ENCODE peak calls at places on chromosome 18, in four cellular contexts. N is HCT116, P is GM12878, W is SK-N-SH. M is an unnamed sample.

GRCh38 chr18:58350526-58350925 is 278.4 kb downstream of the ALPK2 start:
- DNase-seq in N (no peak), W (no peak), P (no peak), M (no peak)

GRCh38 chr18:24112874-24113615 is 25.8 kb upstream of the CABYR start:
- DNase-seq in N (peak; percentile 90), W (no peak), P (no peak), M (no peak)

GRCh38 chr18:45370190-45371010 is 244.9 kb upstream of the SLC14A2 start:
- DNase-seq in W (no peak), P (no peak), N (no peak), M (peak; percentile 5)

GRCh38 chr18:36169938-36170337 is 17.4 kb upstream of the MOCOS start:
- DNase-seq in N (no peak), W (no peak), P (no peak), M (no peak)

GRCh38 chr18:8831531-8831930 is 126.2 kb downstream of the MTCL1 start:
- DNase-seq in N (no peak), W (no peak), P (no peak), M (no peak)

GRCh38 chr18:74175658-74176057 is 27.3 kb downstream of the TIMM21 start:
- DNase-seq in N (no peak), P (no peak), W (no peak), M (no peak)

GRCh38 chr18:45059695-45060094 is 379.0 kb downstream of the SETBP1 start:
- DNase-seq in W (no peak), P (no peak), N (no peak), M (no peak)

GRCh38 chr18:74456409-74457042 is 582 bp downstream of the DIPK1C start:
- DNase-seq in W (no peak), N (no peak), P (no peak), M (peak; percentile 54)

GRCh38 chr18:24987271-24987932 is 364.6 kb downstream of the ZNF521 start:
- DNase-seq in N (no peak), W (peak; percentile 6), P (no peak), M (peak; percentile 51)

GRCh38 chr18:26714739-26715138 is 150.8 kb downstream of the AQP4 start:
- DNase-seq in P (no peak), W (no peak), N (no peak), M (no peak)

GRCh38 chr18:35728676-35729075 is 147.1 kb downstream of the GALNT1 start:
- DNase-seq in W (no peak), N (no peak), P (no peak), M (no peak)

GRCh38 chr18:31563778-31564177 is 27.9 kb upstream of the TTR start:
- DNase-seq in P (no peak), W (peak; percentile 15), N (no peak), M (no peak)

GRCh38 chr18:50460062-50460461 is 85.2 kb downstream of the SKA1 start:
- DNase-seq in N (no peak), W (no peak), P (no peak), M (no peak)

GRCh38 chr18:13437034-13437433 is 218.5 kb downstream of the LDLRAD4 start:
- DNase-seq in N (no peak), P (no peak), W (no peak), M (no peak)

GRCh38 chr18:67144342-67144741 is 372.2 kb downstream of the DSEL start:
- DNase-seq in N (no peak), P (no peak), W (no peak), M (no peak)

GRCh38 chr18:47682876-47683275 is 247.6 kb downstream of the SMAD2 start:
- DNase-seq in W (no peak), P (no peak), N (no peak), M (no peak)

GRCh38 chr18:21264651-21265050 is 22.6 kb downstream of the GREB1L start:
- DNase-seq in N (no peak), P (no peak), W (no peak), M (peak; percentile 60)

GRCh38 chr18:4450065-4450676 is 4.9 kb downstream of the DLGAP1 start:
- DNase-seq in N (no peak), W (no peak), P (no peak), M (no peak)

GRCh38 chr18:37564796-37565137 is 831 bp downstream of the CELF4 start:
- DNase-seq in P (no peak), W (peak; percentile 52), N (no peak), M (peak; percentile 95)

GRCh38 chr18:13136689-13137040 is 81.9 kb upstream of the LDLRAD4 start:
- DNase-seq in N (no peak), P (no peak), W (peak; percentile 82), M (peak; percentile 70)

GRCh38 chr18:45688834-45689233 is 35.1 kb upstream of the SLC14A1 start:
- DNase-seq in P (no peak), N (no peak), W (no peak), M (no peak)

GRCh38 chr18:64273724-64274123 is 124.8 kb upstream of the LINC00305 start:
- DNase-seq in P (no peak), W (no peak), N (no peak), M (peak; percentile 75)

GRCh38 chr18:76430636-76431035 is 64.4 kb downstream of the ZNF516 start:
- DNase-seq in W (no peak), P (no peak), N (no peak), M (no peak)

GRCh38 chr18:45402485-45403056 is 212.7 kb upstream of the SLC14A2 start:
- DNase-seq in P (no peak), W (no peak), N (no peak), M (no peak)

GRCh38 chr18:73043231-73044000 is 175.6 kb upstream of the NETO1 start:
- DNase-seq in N (no peak), P (no peak), W (no peak), M (no peak)

GRCh38 chr18:41391616-41392610 is 563.1 kb upstream of the PIK3C3 start:
- DNase-seq in P (no peak), N (no peak), W (peak; percentile 72), M (peak; percentile 91)

GRCh38 chr18:24368749-24369148 is 28.9 kb downstream of the OSBPL1A start:
- DNase-seq in N (no peak), P (no peak), W (no peak), M (no peak)

GRCh38 chr18:48454146-48454796 is 45.1 kb upstream of the ZBTB7C start:
- DNase-seq in W (no peak), N (no peak), P (no peak), M (no peak)

GRCh38 chr18:8812631-8813030 is 107.3 kb downstream of the MTCL1 start:
- DNase-seq in P (no peak), W (no peak), N (no peak), M (no peak)

GRCh38 chr18:22609642-22610041 is 191.9 kb upstream of the CTAGE1 start:
- DNase-seq in W (no peak), N (no peak), P (no peak), M (peak; percentile 45)

GRCh38 chr18:70337139-70337972 is 48.5 kb downstream of the SOCS6 start:
- DNase-seq in W (no peak), N (peak; percentile 89), P (no peak), M (peak; percentile 43)

GRCh38 chr18:48153641-48154481 is 223.4 kb upstream of the SMAD2 start:
- DNase-seq in N (no peak), P (no peak), W (no peak), M (no peak)

GRCh38 chr18:1133541-1133940 is 228.9 kb downstream of the ADCYAP1 start:
- DNase-seq in W (no peak), N (no peak), P (no peak), M (peak; percentile 19)
- TF ChIP-seq REST in W (no peak), N (no peak), P (no peak), M (no peak)

DNA sequence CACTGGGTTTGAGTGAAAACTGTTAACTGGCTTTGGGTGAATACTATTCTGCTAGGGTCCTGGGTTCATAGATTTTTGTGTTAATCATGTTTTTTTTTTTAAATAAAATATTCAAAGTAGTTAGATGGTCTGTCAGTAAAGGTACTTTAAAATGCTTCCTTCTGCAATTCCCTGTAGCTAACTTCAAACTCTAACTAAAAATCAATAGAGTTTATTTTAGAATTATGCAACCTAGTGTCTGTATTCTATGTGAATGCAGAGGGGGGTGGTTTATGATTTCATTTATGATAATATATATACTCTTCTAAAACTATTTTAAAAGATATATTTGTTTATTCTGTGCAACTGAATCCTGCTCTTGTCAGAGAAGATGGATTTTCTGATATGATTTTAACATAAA is 27.9 kb downstream of the STARD6 start:
- DNase-seq in N (no peak), P (no peak), W (no peak), M (no peak)
- TF ChIP-seq POLR2AphosphoS5 in N (no peak), P (no peak), W (no peak), M (no peak)

GRCh38 chr18:272650-273049 is 4.8 kb upstream of the THOC1 start:
- DNase-seq in W (no peak), N (no peak), P (no peak), M (no peak)

GRCh38 chr18:269480-270090 is 1.7 kb upstream of the THOC1 start:
- DNase-seq in W (no peak), P (no peak), N (no peak), M (peak; percentile 36)

GRCh38 chr18:267380-267687 is 513 bp downstream of the THOC1 start:
- DNase-seq in N (no peak), P (no peak), W (no peak), M (peak; percentile 72)

GRCh38 chr18:273525-273924 is 5.7 kb upstream of the THOC1 start:
- DNase-seq in N (no peak), W (no peak), P (no peak), M (no peak)

DNA sequence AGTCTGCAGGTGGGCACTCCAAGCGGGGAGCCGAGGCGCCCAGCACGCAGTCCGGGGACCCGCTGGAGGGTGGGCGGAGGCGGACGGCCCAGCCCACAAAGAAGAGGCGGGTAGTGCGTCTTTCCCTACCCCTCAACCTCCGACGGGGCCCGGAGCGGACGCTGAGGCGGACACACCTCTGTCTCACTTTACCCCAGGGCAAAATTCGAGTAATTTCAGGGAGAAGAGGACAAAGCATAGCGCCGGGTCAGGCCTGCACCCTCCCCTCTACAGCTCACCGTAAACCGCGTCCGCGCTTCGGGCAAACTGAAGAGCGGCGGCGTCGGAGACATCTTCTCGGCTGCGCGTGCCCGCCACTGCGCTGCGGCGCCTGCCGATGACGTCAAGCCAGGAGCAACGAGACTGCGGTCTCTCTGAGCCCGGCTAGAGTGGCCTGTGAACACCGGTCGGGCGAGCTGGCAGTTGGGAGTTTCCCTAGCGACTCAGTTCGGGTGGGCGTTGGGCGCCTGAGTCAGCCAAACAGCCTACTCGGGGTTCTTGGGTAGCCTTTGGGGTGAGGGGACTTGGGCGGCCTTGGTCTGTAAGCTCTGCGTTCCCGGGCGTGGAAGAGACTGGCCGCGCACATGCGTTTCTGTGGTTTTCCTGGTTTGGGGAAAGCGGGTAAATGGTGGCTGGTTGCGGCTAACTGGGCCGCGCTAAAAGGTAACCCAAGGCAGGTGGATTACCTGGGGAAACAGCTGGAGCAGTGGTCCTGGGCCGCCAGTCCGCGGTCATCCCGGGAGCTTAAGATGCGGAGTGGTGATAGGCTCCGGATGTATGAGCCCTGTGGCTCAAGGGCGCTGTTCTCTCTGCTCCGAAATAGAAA is at the start of gene THOC1:
- DNase-seq in W (peak; percentile 90), P (peak; percentile 70), N (peak; percentile 60), M (peak; percentile 97)
- TF ChIP-seq REST in W (no peak), P (peak; percentile 40), N (no peak), M (no peak)

GRCh38 chr18:57150828-57151227 is 3.9 kb downstream of the BOD1L2 start:
- DNase-seq in N (no peak), W (peak; percentile 53), P (no peak), M (peak; percentile 61)

GRCh38 chr18:57149031-57149430 is 2.1 kb downstream of the BOD1L2 start:
- DNase-seq in N (no peak), W (no peak), P (no peak), M (no peak)

DNA sequence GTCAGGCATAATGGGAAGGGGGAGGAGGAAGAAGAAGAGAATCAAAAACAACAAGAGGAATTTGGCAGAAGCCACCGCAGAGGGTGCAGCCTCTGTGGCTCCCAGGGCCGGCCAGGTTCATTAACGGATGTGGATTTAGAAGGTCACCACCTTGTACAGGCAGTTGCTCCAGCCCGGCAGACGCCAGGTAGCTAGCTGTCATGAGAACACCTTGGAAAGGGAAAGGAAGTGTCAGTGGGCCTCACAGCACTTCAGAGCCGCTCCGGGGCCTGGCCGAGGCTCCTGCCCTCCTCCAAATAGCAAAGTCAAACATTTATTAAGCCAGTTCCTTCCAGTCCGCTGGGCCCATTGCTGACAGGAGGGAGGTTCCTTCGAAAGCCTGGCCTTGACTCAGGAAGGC is 7.5 kb downstream of the BOD1L2 start:
- DNase-seq in N (no peak), P (no peak), W (no peak), M (no peak)
- TF ChIP-seq POLR2AphosphoS5 in N (no peak), P (no peak), W (no peak), M (no peak)